ENCODE peak calls at places on chromosomes 3 and 15, in six cellular contexts. O, G, W, Z, Y and L are unnamed samples.

GRCh38 chr3:103319912-103320311 is 885.1 kb downstream of the ZPLD1 start:
- DNase-seq in O (no peak), Z (no peak), W (no peak), Y (no peak), G (no peak), L (no peak)

GRCh38 chr3:47495886-47496285 is 17.6 kb downstream of the ELP6 start:
- DNase-seq in G (no peak), W (no peak), O (no peak), Y (no peak), Z (no peak), L (no peak)

GRCh38 chr3:33032937-33033336 is 64.0 kb downstream of the GLB1 start:
- DNase-seq in Y (no peak), O (no peak), Z (no peak), G (no peak), W (no peak), L (no peak)

GRCh38 chr3:192409203-192409837 is 318.0 kb downstream of the FGF12 start:
- DNase-seq in G (peak; percentile 37), Y (peak; percentile 80), W (no peak), O (no peak), Z (no peak), L (no peak)

GRCh38 chr3:188605231-188605630 is 451.3 kb downstream of the LPP start:
- DNase-seq in O (no peak), W (no peak), Y (no peak), G (no peak), Z (no peak), L (no peak)

GRCh38 chr3:38036906-38037305 is 2.1 kb upstream of the DLEC1 start:
- DNase-seq in G (no peak), Y (no peak), O (no peak), W (no peak), Z (no peak), L (no peak)

GRCh38 chr3:51970606-51971300 is 3.1 kb downstream of the ABHD14B start:
- DNase-seq in W (no peak), Z (no peak), O (no peak), G (no peak), Y (peak; percentile 55), L (no peak)

GRCh38 chr15:65286704-65287514 is at the start of gene PARP16:
- DNase-seq in G (peak; percentile 94), O (peak; percentile 89), W (peak; percentile 96), Z (peak; percentile 77), Y (peak; percentile 96), L (peak; percentile 96)

GRCh38 chr3:141979050-141979671 is 102.7 kb downstream of the ATP1B3 start:
- DNase-seq in O (no peak), W (no peak), Y (no peak), Z (no peak), G (no peak), L (no peak)

GRCh38 chr15:44729394-44729913 is 6.9 kb upstream of the TRIM69 start:
- DNase-seq in O (no peak), W (peak; percentile 38), Y (peak; percentile 48), G (no peak), Z (no peak), L (peak; percentile 58)